ENCODE peak calls at places on chromosome 3, in eight cellular contexts. U is MCF 10A, L is H9, J is HL-60, W is breast epithelium, A is epithelial cell of esophagus, V is GM13976, B is dorsolateral prefrontal cortex. F is an unnamed sample.

GRCh38 chr3:84066920-84067319 is 891.9 kb upstream of the CADM2 start:
- DNase-seq in V (no peak), W (no peak), L (peak), B (no peak), U (no peak), J (no peak), A (peak), F (no peak)

GRCh38 chr3:188664795-188665194 is 507.0 kb upstream of the TPRG1 start:
- DNase-seq in B (no peak), L (no peak), A (peak), U (peak), J (no peak), V (peak), W (no peak), F (peak)

GRCh38 chr3:187694801-187695200 is 7.6 kb downstream of the RTP2 start:
- DNase-seq in B (no peak), J (no peak), L (no peak), V (no peak), U (no peak), W (no peak), A (no peak), F (no peak)

GRCh38 chr3:32238816-32239637 is 547 bp downstream of the CMTM8 start:
- DNase-seq in B (no peak), W (no peak), J (peak), L (peak), U (peak), V (peak), A (peak), F (peak)

GRCh38 chr3:183439510-183439909 is 11.1 kb upstream of the MCF2L2 start:
- DNase-seq in B (no peak), A (peak), L (no peak), W (no peak), V (no peak), U (no peak), J (no peak), F (no peak)

GRCh38 chr3:152589644-152590043 is 245.3 kb upstream of the P2RY1 start:
- DNase-seq in J (no peak), W (no peak), L (no peak), B (no peak), A (no peak), U (no peak), V (no peak), F (no peak)

GRCh38 chr3:39209329-39209970 is 17.1 kb upstream of the XIRP1 start:
- DNase-seq in V (no peak), W (no peak), A (no peak), B (no peak), L (no peak), U (no peak), J (no peak), F (no peak)

GRCh38 chr3:184733971-184734608 is 22.2 kb upstream of the MAGEF1 start:
- DNase-seq in W (no peak), U (no peak), J (no peak), A (no peak), B (no peak), L (no peak), V (no peak), F (no peak)

GRCh38 chr3:117399311-117400068 is 689.9 kb downstream of the TUSC7 start:
- DNase-seq in L (peak), V (no peak), J (no peak), A (no peak), U (no peak), B (no peak), W (no peak), F (no peak)

GRCh38 chr3:58628823-58629562 is 37.6 kb downstream of the FAM3D start:
- DNase-seq in L (no peak), B (no peak), V (no peak), W (no peak), J (no peak), A (no peak), U (no peak), F (no peak)

GRCh38 chr3:119628390-119628789 is 30.7 kb downstream of the PLA1A start:
- DNase-seq in B (no peak), U (no peak), J (no peak), A (no peak), L (no peak), W (no peak), V (no peak), F (no peak)

GRCh38 chr3:117706731-117707130 is 997.2 kb downstream of the TUSC7 start:
- DNase-seq in V (no peak), U (no peak), W (no peak), B (no peak), L (no peak), A (no peak), J (no peak), F (no peak)

GRCh38 chr3:129087138-129087702 is 26.6 kb downstream of the GP9 start:
- DNase-seq in J (no peak), A (peak), B (no peak), V (no peak), L (no peak), W (peak), U (peak), F (no peak)

GRCh38 chr3:192273611-192274010 is 453.7 kb downstream of the FGF12 start:
- DNase-seq in V (no peak), A (peak), J (no peak), U (no peak), L (no peak), W (no peak), B (no peak), F (no peak)

GRCh38 chr3:170740726-170741591 is 129.0 kb downstream of the RPL22L1 start:
- DNase-seq in V (no peak), U (peak), A (peak), L (no peak), J (no peak), B (peak), W (peak), F (no peak)

GRCh38 chr3:187066228-187066995 is 72.9 kb downstream of the RPL39L start:
- DNase-seq in J (no peak), A (peak), U (peak), B (no peak), W (no peak), L (peak), V (peak), F (peak)

GRCh38 chr3:188468672-188469071 is 314.7 kb downstream of the LPP start:
- DNase-seq in W (no peak), U (peak), V (no peak), J (peak), L (no peak), B (no peak), A (no peak), F (no peak)

GRCh38 chr3:77915341-77915740 is 875.4 kb downstream of the ROBO2 start:
- DNase-seq in U (no peak), A (peak), V (no peak), J (no peak), W (no peak), B (no peak), L (no peak), F (no peak)

GRCh38 chr3:5006755-5007202 is 27.5 kb downstream of the BHLHE40 start:
- DNase-seq in B (no peak), L (no peak), W (no peak), V (peak), U (no peak), J (no peak), A (peak), F (peak)
- TF ChIP-seq CTCF in B (no peak), L (no peak), W (no peak), V (no peak), U (no peak), J (no peak), A (no peak), F (peak)

DNA sequence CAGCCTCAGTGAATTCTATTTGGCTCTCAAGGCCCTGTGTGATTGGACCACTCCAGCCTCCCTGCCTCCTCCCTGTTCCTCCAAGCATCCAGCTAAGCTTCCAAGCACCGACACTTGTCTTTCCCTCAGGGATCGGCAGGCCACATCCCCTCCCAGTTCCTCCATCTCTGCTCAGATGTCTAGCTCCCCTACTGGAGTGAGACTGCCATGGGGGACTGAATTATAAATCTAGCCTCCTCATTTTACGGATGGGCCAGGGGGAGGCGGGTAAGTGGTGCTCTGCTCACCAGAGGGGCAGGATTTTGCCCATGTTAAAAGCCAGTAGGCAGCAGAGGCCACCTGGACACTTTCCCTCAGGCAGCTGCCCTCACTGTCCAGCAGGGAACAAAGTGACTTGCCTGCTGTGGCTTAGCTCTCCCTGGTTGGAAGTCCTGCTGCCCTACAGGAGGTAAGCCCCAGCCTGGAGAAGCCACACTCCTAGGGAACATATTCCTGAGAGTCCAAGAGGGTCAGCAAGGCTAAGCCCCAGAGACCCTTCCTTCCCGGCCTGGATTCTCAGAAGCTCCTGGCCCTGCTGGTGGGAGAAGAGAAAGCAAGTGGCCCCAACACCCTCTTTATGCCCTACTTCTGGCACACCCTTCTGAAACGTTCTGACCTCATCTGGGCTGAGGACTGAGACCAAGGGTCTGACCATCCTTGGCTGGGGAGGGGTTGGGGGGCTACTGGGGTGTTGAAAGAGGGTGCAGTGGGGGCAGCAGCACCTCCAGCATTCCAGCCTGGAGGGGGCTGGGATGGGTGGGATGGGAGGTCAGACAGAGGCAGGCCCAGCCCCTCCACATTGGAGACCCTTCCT is 9.1 kb upstream of the HHATL start:
- DNase-seq in V (no peak), J (no peak), U (no peak), A (no peak), B (no peak), L (peak), W (peak), F (no peak)
- TF ChIP-seq CTCF in V (no peak), J (no peak), U (no peak), A (no peak), B (no peak), L (no peak), W (no peak), F (no peak)

GRCh38 chr3:193942516-193943055 is 193.4 kb upstream of the HES1 start:
- DNase-seq in U (no peak), W (no peak), A (no peak), L (no peak), B (no peak), V (no peak), J (no peak), F (no peak)
- TF ChIP-seq CTCF in U (no peak), W (no peak), A (no peak), L (no peak), B (no peak), V (no peak), J (no peak), F (no peak)

GRCh38 chr3:37229291-37229690 is 54.9 kb upstream of the LRRFIP2 start:
- DNase-seq in J (no peak), B (no peak), W (no peak), V (no peak), U (no peak), A (no peak), L (no peak), F (no peak)
- TF ChIP-seq CTCF in J (no peak), B (no peak), W (no peak), V (no peak), U (no peak), A (no peak), L (no peak), F (no peak)

GRCh38 chr3:135513106-135514063 is 452.1 kb upstream of the PPP2R3A start:
- DNase-seq in V (no peak), U (peak), W (no peak), B (no peak), A (peak), L (peak), J (no peak), F (no peak)

GRCh38 chr3:135514064-135514455 is 451.5 kb upstream of the PPP2R3A start:
- DNase-seq in V (no peak), U (no peak), J (no peak), L (no peak), B (no peak), W (no peak), A (no peak), F (no peak)

GRCh38 chr3:135516143-135516542 is 449.4 kb upstream of the PPP2R3A start:
- DNase-seq in L (peak), W (no peak), V (no peak), J (no peak), U (peak), B (no peak), A (no peak), F (no peak)
- TF ChIP-seq CTCF in L (peak), W (no peak), V (no peak), J (no peak), U (no peak), B (no peak), A (no peak), F (no peak)

DNA sequence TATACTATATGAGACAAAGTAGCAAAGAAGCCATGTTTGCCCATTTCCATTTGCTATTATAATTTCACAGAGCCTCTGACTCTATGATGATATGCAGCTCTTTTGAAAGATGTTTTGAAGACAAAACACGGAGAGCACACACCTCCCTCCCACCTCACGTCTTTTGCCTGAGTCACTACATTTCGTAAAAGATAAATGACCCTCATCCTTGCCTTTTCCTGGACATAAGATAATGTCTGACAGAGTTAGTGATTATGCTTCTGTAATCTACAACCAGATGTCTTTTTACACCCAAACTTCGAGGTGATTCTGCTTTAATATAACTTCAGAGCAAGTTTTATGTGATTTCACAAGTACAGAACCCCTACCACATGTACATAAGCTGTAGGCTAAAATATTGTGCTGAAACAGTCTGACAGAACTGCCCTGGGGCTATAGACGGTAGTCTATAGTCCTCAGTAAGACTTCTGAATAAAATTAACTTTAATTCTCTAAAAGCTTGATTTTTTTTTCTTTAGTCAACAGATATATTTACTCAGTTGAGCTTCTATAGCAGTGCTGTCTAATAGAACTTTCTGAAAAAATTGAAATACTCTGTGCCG is 99.9 kb downstream of the CD200R1L start:
- DNase-seq in W (no peak), J (no peak), U (peak), L (no peak), B (no peak), A (peak), V (no peak), F (no peak)
- TF ChIP-seq CTCF in W (no peak), J (no peak), U (no peak), L (no peak), B (no peak), A (no peak), V (no peak), F (no peak)

DNA sequence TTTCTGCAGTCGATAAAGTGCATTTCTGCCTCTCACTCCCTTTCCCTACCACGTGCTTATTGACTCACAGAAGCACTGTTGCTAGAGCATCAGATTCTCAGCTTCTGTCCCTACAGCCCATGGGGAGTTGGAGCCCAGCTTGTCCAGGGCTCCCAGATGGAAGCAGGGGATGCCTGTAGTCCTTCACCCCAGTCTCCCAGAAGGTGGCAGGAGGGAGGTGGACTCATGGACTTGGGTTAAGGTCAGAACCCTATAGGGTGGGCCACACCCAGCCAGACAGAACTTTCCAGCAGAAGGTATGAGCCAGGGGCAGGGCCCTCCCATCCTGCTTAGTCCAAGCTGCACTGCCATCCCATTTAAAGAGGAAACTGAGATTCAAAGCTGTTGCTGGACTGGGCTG is 33.1 kb upstream of the SEMA3F start:
- DNase-seq in J (no peak), B (no peak), V (no peak), A (no peak), U (peak), W (no peak), L (no peak), F (no peak)
- TF ChIP-seq CTCF in J (no peak), B (no peak), V (no peak), A (peak), U (no peak), W (no peak), L (no peak), F (peak)

DNA sequence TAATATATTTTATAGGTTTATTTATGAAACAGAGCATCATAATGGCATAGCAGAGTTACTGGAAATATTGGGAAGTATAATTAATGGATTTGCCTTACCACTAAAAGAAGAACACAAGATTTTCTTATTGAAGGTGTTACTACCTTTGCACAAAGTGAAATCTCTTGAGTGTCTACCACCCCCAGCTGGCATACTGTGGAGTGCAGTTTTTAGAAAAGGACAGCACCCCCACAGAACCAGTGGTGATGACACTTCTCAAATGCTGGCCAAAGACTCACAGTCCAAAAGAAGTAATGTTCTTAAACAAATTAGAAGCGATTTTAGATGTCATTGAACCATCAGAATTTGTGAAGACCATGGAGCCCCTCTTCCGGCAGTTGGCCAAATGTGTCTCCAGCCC is 58.1 kb downstream of the DNAH1 start:
- DNase-seq in U (peak), V (no peak), L (no peak), W (no peak), A (no peak), B (no peak), J (no peak), F (no peak)
- TF ChIP-seq CTCF in U (no peak), V (no peak), L (peak), W (no peak), A (no peak), B (no peak), J (no peak), F (no peak)